ENCODE peak calls at places on chromosomes 12 and 14, in ten cellular contexts. M, S, X, D, K, P, H, W, L and A are unnamed samples.

GRCh38 chr12:24615967-24616411 is 332.9 kb downstream of the BCAT1 start:
- DNase-seq in K (no peak), H (no peak), W (no peak), D (no peak), X (no peak), P (no peak), M (no peak), S (no peak), L (no peak), A (no peak)

GRCh38 chr12:121217066-121217465 is 7.1 kb downstream of the P2RX4 start:
- DNase-seq in K (no peak), X (no peak), P (no peak), L (no peak), S (no peak), H (no peak), D (no peak), W (no peak), M (no peak), A (no peak)

GRCh38 chr14:73645248-73645610 is 443 bp downstream of the DNAL1 start:
- DNase-seq in X (no peak), M (no peak), L (no peak), D (no peak), H (no peak), S (no peak), W (no peak), P (no peak), K (no peak), A (no peak)

GRCh38 chr12:110379201-110379600 is 24.3 kb downstream of the ANAPC7 start:
- DNase-seq in D (no peak), S (no peak), M (peak; percentile 81), K (no peak), L (no peak), W (no peak), P (no peak), X (no peak), H (no peak), A (no peak)

GRCh38 chr14:47194051-47194450 is 481.4 kb downstream of the MDGA2 start:
- DNase-seq in P (no peak), L (no peak), S (no peak), W (no peak), X (no peak), H (no peak), D (no peak), K (no peak), M (no peak), A (no peak)

GRCh38 chr12:132314035-132314434 is 15.4 kb downstream of the GALNT9 start:
- DNase-seq in S (no peak), X (no peak), P (no peak), K (no peak), L (no peak), H (no peak), M (no peak), W (no peak), D (no peak), A (no peak)

GRCh38 chr12:103851127-103851526 is 10.1 kb upstream of the NT5DC3 start:
- DNase-seq in H (no peak), P (no peak), S (no peak), D (no peak), X (no peak), L (no peak), K (no peak), M (no peak), W (no peak), A (no peak)

GRCh38 chr14:89372156-89372555 is 44.9 kb downstream of the FOXN3 start:
- DNase-seq in W (no peak), X (no peak), K (no peak), S (no peak), L (no peak), H (no peak), D (no peak), P (no peak), M (no peak), A (no peak)

GRCh38 chr12:87142346-87142745 is 886.2 kb upstream of the MGAT4C start:
- DNase-seq in K (no peak), W (no peak), D (no peak), S (no peak), P (no peak), M (no peak), H (no peak), L (no peak), X (no peak), A (no peak)

DNA sequence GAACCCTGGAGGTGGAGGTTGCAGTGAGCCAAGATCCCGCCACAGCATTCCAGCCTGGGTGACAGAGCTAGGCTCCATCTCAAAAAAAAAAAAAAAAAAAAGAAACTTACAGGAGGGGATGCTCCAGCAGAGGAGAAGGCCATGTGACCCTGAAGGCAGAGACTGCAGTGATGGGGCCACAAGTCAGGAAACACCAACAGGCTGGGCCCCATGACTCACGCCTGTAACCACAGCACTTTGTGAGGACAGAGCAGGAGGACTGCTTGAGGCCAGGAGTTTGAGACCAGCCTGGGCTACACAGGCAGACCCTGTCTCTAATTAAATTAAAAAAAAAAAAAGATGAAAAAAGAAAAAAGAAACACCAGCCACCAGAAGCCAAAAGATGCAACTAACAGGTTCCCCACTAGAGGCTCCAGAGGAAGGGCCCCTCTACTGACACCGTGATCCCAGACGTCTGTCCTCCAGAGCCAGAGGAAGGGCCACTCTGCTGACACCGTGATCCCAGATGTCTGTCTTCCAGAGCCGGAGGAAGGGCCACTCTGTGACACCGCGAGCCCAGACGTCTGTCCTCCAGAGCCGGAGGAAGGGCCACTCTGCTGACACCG is 9.1 kb upstream of the GLT1D1 start:
- DNase-seq in H (peak; percentile 78), M (no peak), L (no peak), S (no peak), K (peak; percentile 63), W (peak; percentile 15), P (no peak), X (no peak), D (peak; percentile 59), A (no peak)
- TF ChIP-seq CTCF in H (peak; percentile 12), M (no peak), L (peak; percentile 42), S (no peak), K (peak; percentile 18), W (no peak), P (no peak), X (peak; percentile 40), D (peak; percentile 48), A (peak; percentile 25)

GRCh38 chr12:74646831-74647230 is 109.2 kb downstream of the ATXN7L3B start:
- DNase-seq in W (no peak), L (no peak), X (no peak), S (peak; percentile 5), M (no peak), D (no peak), H (no peak), K (peak; percentile 17), P (no peak), A (no peak)
- TF ChIP-seq CTCF in W (no peak), L (peak; percentile 49), X (peak; percentile 48), S (no peak), M (no peak), D (peak; percentile 43), H (no peak), K (peak; percentile 60), P (no peak), A (peak; percentile 30)

GRCh38 chr14:35978561-35978960 is 152.4 kb downstream of the BRMS1L start:
- DNase-seq in L (no peak), W (no peak), D (no peak), X (no peak), P (no peak), K (no peak), H (no peak), S (no peak), M (no peak), A (no peak)

GRCh38 chr14:35971965-35972630 is 146.0 kb downstream of the BRMS1L start:
- DNase-seq in X (no peak), L (no peak), W (no peak), M (no peak), H (no peak), K (no peak), D (no peak), S (no peak), P (no peak), A (no peak)

GRCh38 chr14:35973770-35974169 is 147.6 kb downstream of the BRMS1L start:
- DNase-seq in K (no peak), L (no peak), P (no peak), S (no peak), D (no peak), X (no peak), H (no peak), W (no peak), M (no peak), A (no peak)

GRCh38 chr14:35975814-35976213 is 149.7 kb downstream of the BRMS1L start:
- DNase-seq in S (no peak), K (no peak), L (no peak), W (no peak), D (no peak), P (no peak), H (no peak), M (no peak), X (no peak), A (no peak)
- TF ChIP-seq CTCF in S (no peak), K (no peak), L (no peak), W (no peak), D (no peak), P (no peak), H (no peak), M (no peak), X (no peak), A (no peak)

GRCh38 chr12:44497044-44497443 is 379.1 kb downstream of the NELL2 start:
- DNase-seq in D (peak; percentile 21), H (peak; percentile 5), S (peak; percentile 13), K (peak; percentile 54), X (no peak), P (no peak), M (no peak), W (no peak), L (no peak), A (no peak)
- TF ChIP-seq CTCF in D (peak; percentile 50), H (peak; percentile 30), S (no peak), K (peak; percentile 72), X (peak; percentile 17), P (no peak), M (no peak), W (no peak), L (peak; percentile 19), A (no peak)

DNA sequence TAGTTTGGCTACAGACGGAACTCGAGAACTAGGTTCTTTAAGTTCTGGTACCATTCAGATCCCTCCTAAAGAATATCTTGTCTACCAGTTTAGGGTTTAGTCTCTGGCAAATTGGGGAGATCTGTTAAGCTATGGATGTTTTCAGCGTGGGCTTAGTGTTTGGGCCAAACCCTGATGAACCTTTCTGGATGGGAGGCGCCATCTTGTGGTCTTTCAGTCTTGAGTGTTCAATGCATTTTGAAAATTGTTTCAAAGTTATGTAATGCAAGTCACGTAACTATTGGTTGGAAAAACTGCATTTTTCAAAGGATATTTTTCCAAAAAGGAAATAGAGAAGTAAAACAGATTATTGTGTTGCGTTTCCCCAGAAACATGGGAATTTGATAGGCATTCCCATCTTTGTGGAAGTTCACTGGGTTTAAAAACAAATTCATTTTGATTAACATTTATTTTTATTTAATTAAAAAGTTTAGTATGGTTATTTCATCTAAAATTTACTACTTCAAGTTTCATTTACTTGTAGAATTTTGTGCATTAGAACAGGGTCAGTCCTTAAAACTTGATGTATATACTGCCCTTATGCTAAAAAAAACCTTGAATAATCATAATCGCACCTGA is 169.0 kb downstream of the PRIMA1 start:
- DNase-seq in L (peak; percentile 11), W (peak; percentile 46), S (peak; percentile 77), H (peak; percentile 67), M (peak; percentile 10), K (peak; percentile 78), X (peak; percentile 34), D (peak; percentile 71), P (no peak), A (peak; percentile 52)
- TF ChIP-seq CTCF in L (peak; percentile 63), W (peak; percentile 66), S (peak; percentile 61), H (peak; percentile 58), M (peak; percentile 47), K (peak; percentile 78), X (peak; percentile 68), D (peak; percentile 78), P (peak; percentile 26), A (peak; percentile 70)